ENCODE peak calls at places on chromosomes 3 and 15, in five cellular contexts. One of them, this sample, is unnamed.

GRCh38 chr3:54858386-54858785 is 69.5 kb downstream of the LRTM1 start:
- DNase-seq in aorta: no peak
- DNase-seq in left ventricle myocardium inferior: no peak
- DNase-seq in CD8-positive, alpha-beta memory T cell: no peak
- DNase-seq in cardiac muscle cell: no peak
- DNase-seq in this sample: no peak

GRCh38 chr3:114454592-114455251 is 160.9 kb downstream of the TIGIT start:
- DNase-seq in aorta: no peak
- DNase-seq in cardiac muscle cell: peak
- DNase-seq in CD8-positive, alpha-beta memory T cell: peak
- DNase-seq in left ventricle myocardium inferior: no peak
- DNase-seq in this sample: peak

GRCh38 chr3:9727041-9727595 is 4.4 kb upstream of the BRPF1 start:
- DNase-seq in CD8-positive, alpha-beta memory T cell: peak
- DNase-seq in left ventricle myocardium inferior: no peak
- DNase-seq in cardiac muscle cell: no peak
- DNase-seq in aorta: no peak
- DNase-seq in this sample: peak

GRCh38 chr3:20696393-20697045 is 510.5 kb upstream of the SGO1 start:
- DNase-seq in cardiac muscle cell: no peak
- DNase-seq in left ventricle myocardium inferior: no peak
- DNase-seq in CD8-positive, alpha-beta memory T cell: no peak
- DNase-seq in aorta: no peak
- DNase-seq in this sample: no peak

GRCh38 chr15:26126070-26126469 is 262.9 kb upstream of the ATP10A start:
- DNase-seq in left ventricle myocardium inferior: peak
- DNase-seq in cardiac muscle cell: no peak
- DNase-seq in CD8-positive, alpha-beta memory T cell: no peak
- DNase-seq in aorta: no peak
- DNase-seq in this sample: no peak

GRCh38 chr3:155853214-155854146 is 747 bp downstream of the SLC33A1 start:
- DNase-seq in CD8-positive, alpha-beta memory T cell: no peak
- DNase-seq in aorta: peak
- DNase-seq in left ventricle myocardium inferior: peak
- DNase-seq in cardiac muscle cell: peak
- DNase-seq in this sample: peak

GRCh38 chr15:43920815-43921214 is 94.0 kb downstream of the WDR76 start:
- DNase-seq in aorta: no peak
- DNase-seq in cardiac muscle cell: no peak
- DNase-seq in CD8-positive, alpha-beta memory T cell: no peak
- DNase-seq in left ventricle myocardium inferior: no peak
- DNase-seq in this sample: no peak

GRCh38 chr3:155766206-155766605 is 21.3 kb upstream of the PLCH1 start:
- DNase-seq in cardiac muscle cell: no peak
- DNase-seq in aorta: no peak
- DNase-seq in CD8-positive, alpha-beta memory T cell: no peak
- DNase-seq in left ventricle myocardium inferior: no peak
- DNase-seq in this sample: no peak

GRCh38 chr3:140388525-140388924 is 289.3 kb upstream of the TRIM42 start:
- DNase-seq in aorta: no peak
- DNase-seq in cardiac muscle cell: no peak
- DNase-seq in left ventricle myocardium inferior: no peak
- DNase-seq in CD8-positive, alpha-beta memory T cell: no peak
- DNase-seq in this sample: no peak

GRCh38 chr3:110670407-110670806 is 401.2 kb upstream of the NECTIN3 start:
- DNase-seq in cardiac muscle cell: no peak
- DNase-seq in aorta: no peak
- DNase-seq in CD8-positive, alpha-beta memory T cell: no peak
- DNase-seq in left ventricle myocardium inferior: no peak
- DNase-seq in this sample: no peak
- H3K27ac ChIP-seq in cardiac muscle cell: no peak
- H3K27ac ChIP-seq in aorta: no peak
- H3K27ac ChIP-seq in CD8-positive, alpha-beta memory T cell: no peak
- H3K27ac ChIP-seq in left ventricle myocardium inferior: no peak
- H3K27ac ChIP-seq in this sample: no peak

DNA sequence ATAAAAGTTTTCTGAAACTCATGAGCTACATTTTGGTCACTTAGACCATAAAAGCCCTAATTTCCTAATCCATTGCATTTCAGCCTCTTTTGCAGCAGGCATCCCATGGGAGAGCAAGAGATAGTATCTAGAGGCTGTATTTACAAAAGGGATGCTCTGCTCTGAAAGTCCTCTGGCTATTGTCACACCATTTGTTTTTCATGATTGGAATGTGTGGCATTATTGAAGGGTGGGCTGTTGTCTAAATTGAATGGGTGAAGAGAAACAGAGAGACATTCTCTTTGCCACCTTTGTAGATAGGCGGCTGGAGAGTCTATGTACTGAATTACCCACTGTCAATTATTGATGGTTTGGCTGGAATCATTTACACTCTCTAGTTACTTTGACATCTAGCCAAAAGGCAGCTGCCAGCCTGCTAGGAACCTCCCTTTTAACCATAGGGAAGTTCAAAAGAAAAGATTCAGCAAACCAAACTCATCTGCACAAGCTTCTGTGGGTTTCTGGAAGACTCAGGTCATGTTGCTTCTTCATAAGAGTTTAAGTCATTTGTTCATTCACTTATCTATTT is 89.8 kb upstream of the RARB start:
- DNase-seq in left ventricle myocardium inferior: no peak
- DNase-seq in CD8-positive, alpha-beta memory T cell: no peak
- DNase-seq in cardiac muscle cell: no peak
- DNase-seq in aorta: no peak
- DNase-seq in this sample: no peak
- H3K4me3 ChIP-seq in left ventricle myocardium inferior: no peak
- H3K4me3 ChIP-seq in CD8-positive, alpha-beta memory T cell: no peak
- H3K4me3 ChIP-seq in cardiac muscle cell: no peak
- H3K4me3 ChIP-seq in aorta: no peak
- H3K4me3 ChIP-seq in this sample: no peak

DNA sequence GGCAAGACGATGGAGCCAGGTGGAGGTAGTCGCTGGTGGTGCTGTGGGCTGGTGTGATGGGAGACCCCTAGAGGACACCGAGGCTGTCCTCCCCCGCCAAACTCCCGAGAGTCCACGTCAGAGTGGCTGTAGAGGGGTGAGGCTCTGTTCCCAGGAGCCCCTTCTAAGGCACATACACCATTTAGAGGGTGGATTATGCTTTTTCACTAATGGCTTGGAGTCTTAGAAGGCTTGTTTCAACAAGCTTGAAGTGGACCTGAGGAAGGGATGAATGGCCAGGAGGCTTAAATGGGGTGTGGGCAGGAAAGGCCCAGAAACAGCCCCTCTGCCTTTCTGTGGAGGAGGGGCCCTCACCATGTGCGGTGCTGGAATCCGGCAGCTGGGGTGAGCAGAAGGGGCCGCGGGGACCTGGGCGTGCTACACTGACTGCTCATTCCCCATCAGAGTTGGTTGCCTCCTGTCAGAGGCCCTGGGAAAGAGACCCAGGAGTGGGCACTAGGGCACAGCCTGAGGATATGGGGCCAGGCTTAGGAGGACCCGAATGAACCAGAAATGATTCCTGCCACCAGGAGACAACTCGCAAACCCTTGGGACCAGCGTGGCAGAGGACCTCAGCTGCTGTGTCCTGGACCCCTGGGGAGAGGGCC is 66.2 kb downstream of the FEM1B start:
- DNase-seq in CD8-positive, alpha-beta memory T cell: no peak
- DNase-seq in left ventricle myocardium inferior: no peak
- DNase-seq in cardiac muscle cell: no peak
- DNase-seq in aorta: peak
- DNase-seq in this sample: no peak
- H3K27ac ChIP-seq in CD8-positive, alpha-beta memory T cell: no peak
- H3K27ac ChIP-seq in left ventricle myocardium inferior: no peak
- H3K27ac ChIP-seq in cardiac muscle cell: no peak
- H3K27ac ChIP-seq in aorta: peak
- H3K27ac ChIP-seq in this sample: no peak

GRCh38 chr15:49723981-49724380 is 103.1 kb downstream of the DTWD1 start:
- DNase-seq in left ventricle myocardium inferior: no peak
- DNase-seq in aorta: no peak
- DNase-seq in cardiac muscle cell: no peak
- DNase-seq in CD8-positive, alpha-beta memory T cell: no peak
- DNase-seq in this sample: no peak
- H3K4me3 ChIP-seq in left ventricle myocardium inferior: no peak
- H3K4me3 ChIP-seq in aorta: no peak
- H3K4me3 ChIP-seq in cardiac muscle cell: no peak
- H3K4me3 ChIP-seq in CD8-positive, alpha-beta memory T cell: no peak
- H3K4me3 ChIP-seq in this sample: no peak

GRCh38 chr15:49082960-49083359 is 36.7 kb upstream of the SECISBP2L start:
- DNase-seq in cardiac muscle cell: peak
- DNase-seq in CD8-positive, alpha-beta memory T cell: no peak
- DNase-seq in aorta: no peak
- DNase-seq in left ventricle myocardium inferior: no peak
- DNase-seq in this sample: no peak
- H3K27ac ChIP-seq in cardiac muscle cell: no peak
- H3K27ac ChIP-seq in CD8-positive, alpha-beta memory T cell: no peak
- H3K27ac ChIP-seq in aorta: no peak
- H3K27ac ChIP-seq in left ventricle myocardium inferior: no peak
- H3K27ac ChIP-seq in this sample: no peak

GRCh38 chr15:92831459-92832229 is 68.5 kb upstream of the CHD2 start:
- DNase-seq in left ventricle myocardium inferior: peak
- DNase-seq in cardiac muscle cell: peak
- DNase-seq in aorta: peak
- DNase-seq in CD8-positive, alpha-beta memory T cell: peak
- DNase-seq in this sample: peak
- H3K4me3 ChIP-seq in left ventricle myocardium inferior: peak
- H3K4me3 ChIP-seq in cardiac muscle cell: peak
- H3K4me3 ChIP-seq in aorta: peak
- H3K4me3 ChIP-seq in CD8-positive, alpha-beta memory T cell: peak
- H3K4me3 ChIP-seq in this sample: peak

GRCh38 chr3:41987627-41988026 is 25.7 kb upstream of the ULK4 start:
- DNase-seq in left ventricle myocardium inferior: no peak
- DNase-seq in CD8-positive, alpha-beta memory T cell: no peak
- DNase-seq in aorta: no peak
- DNase-seq in cardiac muscle cell: no peak
- DNase-seq in this sample: no peak

GRCh38 chr3:41986566-41986965 is 24.7 kb upstream of the ULK4 start:
- DNase-seq in cardiac muscle cell: no peak
- DNase-seq in CD8-positive, alpha-beta memory T cell: no peak
- DNase-seq in aorta: no peak
- DNase-seq in left ventricle myocardium inferior: no peak
- DNase-seq in this sample: no peak

GRCh38 chr3:41991399-41991798 is 29.5 kb upstream of the ULK4 start:
- DNase-seq in cardiac muscle cell: no peak
- DNase-seq in aorta: no peak
- DNase-seq in CD8-positive, alpha-beta memory T cell: no peak
- DNase-seq in left ventricle myocardium inferior: no peak
- DNase-seq in this sample: no peak

GRCh38 chr3:41985018-41985417 is 23.1 kb upstream of the ULK4 start:
- DNase-seq in CD8-positive, alpha-beta memory T cell: no peak
- DNase-seq in cardiac muscle cell: no peak
- DNase-seq in left ventricle myocardium inferior: no peak
- DNase-seq in aorta: no peak
- DNase-seq in this sample: no peak

GRCh38 chr3:41989518-41989917 is 27.6 kb upstream of the ULK4 start:
- DNase-seq in left ventricle myocardium inferior: no peak
- DNase-seq in cardiac muscle cell: no peak
- DNase-seq in CD8-positive, alpha-beta memory T cell: no peak
- DNase-seq in aorta: no peak
- DNase-seq in this sample: no peak
- H3K27ac ChIP-seq in left ventricle myocardium inferior: no peak
- H3K27ac ChIP-seq in cardiac muscle cell: no peak
- H3K27ac ChIP-seq in CD8-positive, alpha-beta memory T cell: no peak
- H3K27ac ChIP-seq in aorta: no peak
- H3K27ac ChIP-seq in this sample: no peak